ENCODE peak calls at places on chromosomes 4 and X, in four cellular contexts. F, H, X and W are unnamed samples.

GRCh38 chrX:134679226-134679625 is 21.0 kb upstream of the PLAC1 start:
- DNase-seq in F (no peak), H (no peak), X (no peak), W (no peak)

GRCh38 chr4:73583661-73584060 is 36.6 kb downstream of the RASSF6 start:
- DNase-seq in F (no peak), H (no peak), X (no peak), W (no peak)

GRCh38 chrX:154486396-154487207 is at the start of gene UBL4A:
- DNase-seq in F (peak; percentile 44), H (peak; percentile 85), X (peak; percentile 86), W (peak; percentile 62)

GRCh38 chr4:145482209-145483021 is 762 bp downstream of the SMAD1 start:
- DNase-seq in F (peak; percentile 88), H (peak; percentile 73), X (peak; percentile 84), W (peak; percentile 68)

GRCh38 chrX:118459494-118459893 is 36.1 kb upstream of the DOCK11 start:
- DNase-seq in F (peak; percentile 38), H (peak; percentile 27), X (no peak), W (peak; percentile 45)

GRCh38 chrX:3962511-3963350 is 249.3 kb upstream of the PRKX start:
- DNase-seq in F (peak; percentile 32), H (no peak), X (no peak), W (peak; percentile 25)

GRCh38 chr4:69617083-69617694 is 22.3 kb downstream of the UGT2A2 start:
- DNase-seq in F (peak; percentile 50), H (peak; percentile 21), X (no peak), W (peak; percentile 7)

GRCh38 chrX:13440166-13440565 is 120.3 kb upstream of the ATXN3L start:
- DNase-seq in F (no peak), H (no peak), X (no peak), W (no peak)

GRCh38 chr4:152903658-152904057 is 32.5 kb upstream of the FHDC1 start:
- DNase-seq in F (no peak), H (no peak), X (no peak), W (no peak)

GRCh38 chr4:158829254-158829653 is 60.4 kb downstream of the FNIP2 start:
- DNase-seq in F (no peak), H (no peak), X (no peak), W (no peak)

GRCh38 chr4:173998471-173999144 is 284.9 kb downstream of the FBXO8 start:
- DNase-seq in F (no peak), H (no peak), X (no peak), W (no peak)

GRCh38 chr4:113222431-113222979 is 173.1 kb downstream of the ANK2 start:
- DNase-seq in F (peak; percentile 12), H (no peak), X (no peak), W (no peak)